ENCODE peak calls at places on chromosomes 3 and 15, in six cellular contexts. One of them, this sample, is unnamed.

GRCh38 chr15:81339321-81339720 is 15.4 kb upstream of the STARD5 start:
- DNase-seq in fibroblast of the aortic adventitia: no peak
- DNase-seq in endothelial cell: no peak
- DNase-seq in astrocyte of the spinal cord: no peak
- DNase-seq in AML-193: no peak
- DNase-seq in HS-5: no peak
- DNase-seq in this sample: no peak

GRCh38 chr15:47817825-47818681 is 100.7 kb downstream of the SEMA6D start:
- DNase-seq in fibroblast of the aortic adventitia: no peak
- DNase-seq in endothelial cell: no peak
- DNase-seq in astrocyte of the spinal cord: no peak
- DNase-seq in AML-193: no peak
- DNase-seq in HS-5: no peak
- DNase-seq in this sample: no peak

GRCh38 chr3:61589856-61590255 is 28.5 kb downstream of the PTPRG start:
- DNase-seq in fibroblast of the aortic adventitia: peak
- DNase-seq in endothelial cell: no peak
- DNase-seq in astrocyte of the spinal cord: peak
- DNase-seq in AML-193: no peak
- DNase-seq in HS-5: peak
- DNase-seq in this sample: peak

GRCh38 chr3:124552224-124552623 is 178.0 kb upstream of the UMPS start:
- DNase-seq in fibroblast of the aortic adventitia: no peak
- DNase-seq in endothelial cell: no peak
- DNase-seq in astrocyte of the spinal cord: no peak
- DNase-seq in AML-193: no peak
- DNase-seq in HS-5: no peak
- DNase-seq in this sample: no peak

GRCh38 chr3:24709921-24710320 is 215.3 kb upstream of the THRB start:
- DNase-seq in fibroblast of the aortic adventitia: no peak
- DNase-seq in endothelial cell: no peak
- DNase-seq in astrocyte of the spinal cord: no peak
- DNase-seq in AML-193: no peak
- DNase-seq in HS-5: no peak
- DNase-seq in this sample: no peak

GRCh38 chr3:163561151-163561550 is 1517.1 kb downstream of the SI start:
- DNase-seq in fibroblast of the aortic adventitia: no peak
- DNase-seq in endothelial cell: no peak
- DNase-seq in astrocyte of the spinal cord: no peak
- DNase-seq in AML-193: no peak
- DNase-seq in HS-5: no peak
- DNase-seq in this sample: no peak

GRCh38 chr15:29652595-29652994 is 169.7 kb downstream of the TJP1 start:
- DNase-seq in fibroblast of the aortic adventitia: no peak
- DNase-seq in endothelial cell: no peak
- DNase-seq in astrocyte of the spinal cord: no peak
- DNase-seq in AML-193: no peak
- DNase-seq in HS-5: no peak
- DNase-seq in this sample: no peak

GRCh38 chr3:34374521-34374920 is 576.1 kb downstream of the PDCD6IP start:
- DNase-seq in fibroblast of the aortic adventitia: no peak
- DNase-seq in endothelial cell: no peak
- DNase-seq in astrocyte of the spinal cord: no peak
- DNase-seq in AML-193: no peak
- DNase-seq in HS-5: no peak
- DNase-seq in this sample: no peak

GRCh38 chr3:57073628-57074027 is 13.2 kb downstream of the SPATA12 start:
- DNase-seq in fibroblast of the aortic adventitia: no peak
- DNase-seq in endothelial cell: no peak
- DNase-seq in astrocyte of the spinal cord: no peak
- DNase-seq in AML-193: no peak
- DNase-seq in HS-5: no peak
- DNase-seq in this sample: no peak

GRCh38 chr15:23002920-23003319 is 22.8 kb upstream of the CYFIP1 start:
- DNase-seq in fibroblast of the aortic adventitia: no peak
- DNase-seq in endothelial cell: no peak
- DNase-seq in astrocyte of the spinal cord: no peak
- DNase-seq in AML-193: no peak
- DNase-seq in HS-5: no peak
- DNase-seq in this sample: no peak

GRCh38 chr15:66508293-66508883 is 3.3 kb downstream of the ZWILCH start:
- DNase-seq in fibroblast of the aortic adventitia: no peak
- DNase-seq in endothelial cell: no peak
- DNase-seq in astrocyte of the spinal cord: no peak
- DNase-seq in AML-193: no peak
- DNase-seq in HS-5: no peak
- DNase-seq in this sample: no peak

GRCh38 chr15:99729920-99730319 is 3.3 kb downstream of the LYSMD4 start:
- DNase-seq in fibroblast of the aortic adventitia: peak
- DNase-seq in endothelial cell: peak
- DNase-seq in astrocyte of the spinal cord: peak
- DNase-seq in AML-193: no peak
- DNase-seq in HS-5: no peak
- DNase-seq in this sample: peak

GRCh38 chr15:56042982-56043980 is 49.9 kb upstream of the NEDD4 start:
- DNase-seq in fibroblast of the aortic adventitia: peak
- DNase-seq in endothelial cell: no peak
- DNase-seq in astrocyte of the spinal cord: no peak
- DNase-seq in AML-193: no peak
- DNase-seq in HS-5: no peak
- DNase-seq in this sample: no peak

GRCh38 chr3:15979490-15979889 is 181.7 kb upstream of the ANKRD28 start:
- DNase-seq in fibroblast of the aortic adventitia: peak
- DNase-seq in endothelial cell: no peak
- DNase-seq in astrocyte of the spinal cord: peak
- DNase-seq in AML-193: peak
- DNase-seq in HS-5: no peak
- DNase-seq in this sample: no peak

GRCh38 chr3:12773724-12774105 is 14.7 kb upstream of the TMEM40 start:
- DNase-seq in fibroblast of the aortic adventitia: no peak
- DNase-seq in endothelial cell: no peak
- DNase-seq in astrocyte of the spinal cord: no peak
- DNase-seq in AML-193: no peak
- DNase-seq in HS-5: no peak
- DNase-seq in this sample: no peak

GRCh38 chr3:43649365-43649968 is 27.7 kb upstream of the ANO10 start:
- DNase-seq in fibroblast of the aortic adventitia: no peak
- DNase-seq in endothelial cell: no peak
- DNase-seq in astrocyte of the spinal cord: no peak
- DNase-seq in AML-193: no peak
- DNase-seq in HS-5: no peak
- DNase-seq in this sample: no peak

GRCh38 chr3:25957026-25957425 is 167.1 kb downstream of the OXSM start:
- DNase-seq in fibroblast of the aortic adventitia: no peak
- DNase-seq in endothelial cell: no peak
- DNase-seq in astrocyte of the spinal cord: no peak
- DNase-seq in AML-193: no peak
- DNase-seq in HS-5: no peak
- DNase-seq in this sample: no peak

GRCh38 chr15:85430406-85431204 is 50.2 kb downstream of the AKAP13 start:
- DNase-seq in fibroblast of the aortic adventitia: no peak
- DNase-seq in endothelial cell: no peak
- DNase-seq in astrocyte of the spinal cord: no peak
- DNase-seq in AML-193: no peak
- DNase-seq in HS-5: no peak
- DNase-seq in this sample: no peak

GRCh38 chr3:40847571-40847992 is 322.8 kb downstream of the ZNF621 start:
- DNase-seq in fibroblast of the aortic adventitia: peak
- DNase-seq in endothelial cell: peak
- DNase-seq in astrocyte of the spinal cord: peak
- DNase-seq in AML-193: no peak
- DNase-seq in HS-5: no peak
- DNase-seq in this sample: peak

GRCh38 chr15:75821946-75822345 is 21.3 kb upstream of the UBE2Q2 start:
- DNase-seq in fibroblast of the aortic adventitia: no peak
- DNase-seq in endothelial cell: no peak
- DNase-seq in astrocyte of the spinal cord: no peak
- DNase-seq in AML-193: no peak
- DNase-seq in HS-5: no peak
- DNase-seq in this sample: no peak

GRCh38 chr3:14369675-14370669 is 32.4 kb upstream of the SLC6A6 start:
- DNase-seq in fibroblast of the aortic adventitia: no peak
- DNase-seq in endothelial cell: peak
- DNase-seq in astrocyte of the spinal cord: no peak
- DNase-seq in AML-193: no peak
- DNase-seq in HS-5: no peak
- DNase-seq in this sample: no peak

GRCh38 chr15:76376029-76376428 is 39.5 kb downstream of the ISL2 start:
- DNase-seq in fibroblast of the aortic adventitia: no peak
- DNase-seq in endothelial cell: no peak
- DNase-seq in astrocyte of the spinal cord: no peak
- DNase-seq in AML-193: no peak
- DNase-seq in HS-5: no peak
- DNase-seq in this sample: no peak

GRCh38 chr3:149765762-149766334 is 13.6 kb upstream of the COMMD2 start:
- DNase-seq in fibroblast of the aortic adventitia: peak
- DNase-seq in endothelial cell: no peak
- DNase-seq in astrocyte of the spinal cord: peak
- DNase-seq in AML-193: peak
- DNase-seq in HS-5: no peak
- DNase-seq in this sample: peak

GRCh38 chr15:55222588-55222987 is 25.8 kb upstream of the RSL24D1 start:
- DNase-seq in fibroblast of the aortic adventitia: no peak
- DNase-seq in endothelial cell: no peak
- DNase-seq in astrocyte of the spinal cord: no peak
- DNase-seq in AML-193: peak
- DNase-seq in HS-5: no peak
- DNase-seq in this sample: no peak

GRCh38 chr3:128340198-128340903 is 126.3 kb downstream of the DNAJB8 start:
- DNase-seq in fibroblast of the aortic adventitia: no peak
- DNase-seq in endothelial cell: no peak
- DNase-seq in astrocyte of the spinal cord: no peak
- DNase-seq in AML-193: no peak
- DNase-seq in HS-5: no peak
- DNase-seq in this sample: no peak